ENCODE peak calls at places on chromosomes 7 and 10, in nine cellular contexts. X is stimulated activated CD8-positive, alpha-beta memory T cell treated with anti-CD3 and anti-CD28 coated beads, Interleukin-12 subunit alpha, Interleukin-12 subunit beta, amount 100 ng/mL, for 1 hour; S is RWPE1; R is NCI-H1092; O is stimulated activated CD4-positive, alpha-beta T cell treated with anti-CD3 and anti-CD28 coated beads, Interleukin-2, amount 100 ng/mL, for 48 hours; P is astrocyte of the spinal cord; Q is endodermal cell; C is amniotic stem cell; T is NCI-H1105. Y is an unnamed sample.
A peak's percentile ranks its signal among the peaks of the same experiment; 100 is the strongest.

GRCh38 chr7:65798111-65799075 is 74.5 kb upstream of the VKORC1L1 start:
- DNase-seq in X (no peak), S (peak; percentile 26), R (no peak), O (no peak), P (peak; percentile 76), Q (no peak), C (no peak), T (no peak), Y (no peak)

GRCh38 chr10:78559514-78560392 is 509.0 kb upstream of the ZMIZ1 start:
- DNase-seq in X (no peak), S (no peak), R (peak; percentile 84), O (no peak), P (no peak), Q (peak; percentile 83), C (no peak), T (no peak), Y (peak; percentile 42)

GRCh38 chr10:5887641-5888040 is 2.1 kb downstream of the ANKRD16 start:
- DNase-seq in X (no peak), S (no peak), R (no peak), O (no peak), P (no peak), Q (no peak), C (no peak), T (no peak), Y (no peak)

GRCh38 chr10:124301736-124302135 is 117.0 kb downstream of the OAT start:
- DNase-seq in X (no peak), S (no peak), R (no peak), O (no peak), P (peak; percentile 3), Q (no peak), C (no peak), T (no peak), Y (no peak)

GRCh38 chr7:138892808-138893207 is 88.4 kb downstream of the KIAA1549 start:
- DNase-seq in X (no peak), S (no peak), R (no peak), O (no peak), P (no peak), Q (no peak), C (no peak), T (no peak), Y (no peak)

GRCh38 chr10:6409982-6410694 is 169.9 kb downstream of the PRKCQ start:
- DNase-seq in X (peak; percentile 18), S (no peak), R (no peak), O (no peak), P (peak; percentile 57), Q (no peak), C (peak; percentile 4), T (no peak), Y (no peak)

GRCh38 chr10:107708981-107709380 is 544.5 kb upstream of the SORCS1 start:
- DNase-seq in X (no peak), S (no peak), R (no peak), O (no peak), P (no peak), Q (no peak), C (no peak), T (no peak), Y (no peak)

GRCh38 chr10:91296471-91296870 is 76.0 kb downstream of the PCGF5 start:
- DNase-seq in X (no peak), S (peak; percentile 31), R (no peak), O (no peak), P (no peak), Q (no peak), C (no peak), T (peak; percentile 3), Y (no peak)

GRCh38 chr7:37775921-37776320 is 72.5 kb upstream of the NME8 start:
- DNase-seq in X (no peak), S (no peak), R (no peak), O (no peak), P (no peak), Q (no peak), C (no peak), T (no peak), Y (no peak)

GRCh38 chr7:149355390-149356048 is 93.5 kb downstream of the ZNF783 start:
- DNase-seq in X (no peak), S (peak; percentile 43), R (no peak), O (no peak), P (no peak), Q (peak; percentile 88), C (no peak), T (no peak), Y (peak; percentile 84)

GRCh38 chr7:101933028-101933427 is 115.6 kb downstream of the CUX1 start:
- DNase-seq in X (no peak), S (no peak), R (no peak), O (no peak), P (no peak), Q (no peak), C (no peak), T (no peak), Y (no peak)

GRCh38 chr7:121620206-121620605 is 224.1 kb upstream of the FAM3C start:
- DNase-seq in X (no peak), S (no peak), R (no peak), O (no peak), P (no peak), Q (no peak), C (no peak), T (no peak), Y (no peak)

GRCh38 chr10:13893926-13894325 is 307.2 kb downstream of the PRPF18 start:
- DNase-seq in X (no peak), S (no peak), R (no peak), O (no peak), P (no peak), Q (peak; percentile 66), C (no peak), T (no peak), Y (no peak)

GRCh38 chr7:148572067-148572522 is 18.5 kb upstream of the C7orf33 start:
- DNase-seq in X (no peak), S (no peak), R (no peak), O (no peak), P (no peak), Q (no peak), C (no peak), T (no peak), Y (no peak)

GRCh38 chr7:43479042-43479441 is 103.9 kb upstream of the STK17A start:
- DNase-seq in X (no peak), S (no peak), R (no peak), O (no peak), P (no peak), Q (no peak), C (no peak), T (no peak), Y (no peak)

GRCh38 chr7:128157906-128158305 is 83.2 kb upstream of the LEP start:
- DNase-seq in X (no peak), S (no peak), R (no peak), O (no peak), P (no peak), Q (peak; percentile 38), C (no peak), T (no peak), Y (no peak)

GRCh38 chr10:1211844-1212570 is 155.8 kb downstream of the WDR37 start:
- DNase-seq in X (no peak), S (no peak), R (no peak), O (no peak), P (no peak), Q (no peak), C (no peak), T (no peak), Y (no peak)

GRCh38 chr10:128499486-128499885 is 373.3 kb upstream of the MKI67 start:
- DNase-seq in X (no peak), S (no peak), R (no peak), O (no peak), P (no peak), Q (no peak), C (no peak), T (no peak), Y (no peak)

GRCh38 chr10:62085821-62086220 is 182.8 kb downstream of the RTKN2 start:
- DNase-seq in X (no peak), S (no peak), R (no peak), O (no peak), P (no peak), Q (no peak), C (no peak), T (no peak), Y (no peak)

GRCh38 chr10:93871805-93872204 is 22.0 kb upstream of the SLC35G1 start:
- DNase-seq in X (no peak), S (no peak), R (no peak), O (no peak), P (no peak), Q (no peak), C (no peak), T (no peak), Y (no peak)

GRCh38 chr10:50796693-50797092 is 57.0 kb downstream of the ASAH2B start:
- DNase-seq in X (no peak), S (no peak), R (no peak), O (no peak), P (no peak), Q (no peak), C (no peak), T (no peak), Y (no peak)

GRCh38 chr7:106732045-106732444 is 71.1 kb upstream of the CCDC71L start:
- DNase-seq in X (no peak), S (no peak), R (no peak), O (no peak), P (no peak), Q (no peak), C (no peak), T (no peak), Y (no peak)

GRCh38 chr10:127990846-127991542 is 84.1 kb downstream of the PTPRE start:
- DNase-seq in X (peak; percentile 18), S (peak; percentile 90), R (no peak), O (peak; percentile 50), P (peak; percentile 94), Q (no peak), C (no peak), T (no peak), Y (no peak)

GRCh38 chr7:93043393-93043985 is 74.3 kb downstream of the SAMD9 start:
- DNase-seq in X (no peak), S (peak; percentile 86), R (no peak), O (no peak), P (peak; percentile 90), Q (peak; percentile 76), C (peak; percentile 80), T (no peak), Y (peak; percentile 50)

GRCh38 chr7:122219253-122219865 is 75.3 kb upstream of the AASS start:
- DNase-seq in X (no peak), S (peak; percentile 22), R (peak; percentile 6), O (no peak), P (peak; percentile 26), Q (no peak), C (peak; percentile 7), T (no peak), Y (no peak)

GRCh38 chr7:116441534-116441933 is 58.0 kb upstream of the CAV2 start:
- DNase-seq in X (no peak), S (no peak), R (no peak), O (no peak), P (no peak), Q (no peak), C (no peak), T (no peak), Y (no peak)